ENCODE peak calls at places on chromosome 22, in seven cellular contexts. K is RKO; C is LoVo; D is Right ventricle myocardium superior; S is caudate nucleus; X is stimulated activated CD4-positive, alpha-beta T cell treated with anti-CD3 and anti-CD28 coated beads, Interleukin-15, amount 100 ng/mL, for 24 hours; F is HT-29. N is an unnamed sample.

GRCh38 chr22:47920380-47920959 is 1158.0 kb downstream of the TBC1D22A start:
- DNase-seq in K (no peak), C (no peak), D (no peak), S (no peak), X (no peak), F (no peak), N (no peak)

GRCh38 chr22:40712311-40712710 is 33.0 kb downstream of the MCHR1 start:
- DNase-seq in K (no peak), C (no peak), D (no peak), S (no peak), X (no peak), F (no peak), N (no peak)

GRCh38 chr22:46531776-46532175 is 5.6 kb downstream of the CELSR1 start:
- DNase-seq in K (no peak), C (no peak), D (no peak), S (no peak), X (no peak), F (no peak), N (no peak)

GRCh38 chr22:46484861-46485595 is 52.4 kb downstream of the CELSR1 start:
- DNase-seq in K (no peak), C (no peak), D (no peak), S (no peak), X (no peak), F (no peak), N (no peak)

GRCh38 chr22:27639180-27640086 is 162.1 kb downstream of the MN1 start:
- DNase-seq in K (no peak), C (no peak), D (no peak), S (no peak), X (no peak), F (no peak), N (no peak)

GRCh38 chr22:20238567-20239062 is 29.5 kb downstream of the RTN4R start:
- DNase-seq in K (peak; percentile 32), C (no peak), D (peak; percentile 59), S (no peak), X (peak; percentile 73), F (peak; percentile 94), N (peak; percentile 82)

GRCh38 chr22:46070722-46071450 is 79.4 kb upstream of the PPARA start:
- DNase-seq in K (peak; percentile 49), C (peak; percentile 72), D (peak; percentile 80), S (peak; percentile 90), X (peak; percentile 70), F (peak; percentile 51), N (peak; percentile 85)

GRCh38 chr22:27108425-27109114 is 451.2 kb downstream of the MIAT start:
- DNase-seq in K (no peak), C (no peak), D (peak; percentile 59), S (no peak), X (no peak), F (no peak), N (no peak)

GRCh38 chr22:39256979-39257378 is 12.2 kb upstream of the PDGFB start:
- DNase-seq in K (no peak), C (no peak), D (no peak), S (no peak), X (no peak), F (no peak), N (no peak)

GRCh38 chr22:19807914-19808872 is 46.5 kb downstream of the GNB1L start:
- DNase-seq in K (no peak), C (no peak), D (no peak), S (no peak), X (no peak), F (no peak), N (no peak)

GRCh38 chr22:36144886-36145541 is 15.5 kb downstream of the APOL3 start:
- DNase-seq in K (peak; percentile 60), C (no peak), D (peak; percentile 69), S (peak; percentile 52), X (peak; percentile 36), F (peak; percentile 54), N (peak; percentile 61)

GRCh38 chr22:25869771-25870170 is 127.8 kb downstream of the MYO18B start:
- DNase-seq in K (no peak), C (no peak), D (no peak), S (no peak), X (no peak), F (no peak), N (no peak)

GRCh38 chr22:31898911-31899310 is 45.4 kb upstream of the YWHAH start:
- DNase-seq in K (no peak), C (no peak), D (no peak), S (no peak), X (no peak), F (no peak), N (no peak)

GRCh38 chr22:23240639-23241389 is 60.5 kb downstream of the BCR start:
- DNase-seq in K (no peak), C (no peak), D (no peak), S (no peak), X (peak; percentile 54), F (peak; percentile 39), N (peak; percentile 24)

GRCh38 chr22:19898831-19899567 is 42.6 kb upstream of the COMT start:
- DNase-seq in K (no peak), C (no peak), D (no peak), S (no peak), X (no peak), F (no peak), N (no peak)

GRCh38 chr22:23281053-23281405 is 100.7 kb downstream of the BCR start:
- DNase-seq in K (no peak), C (no peak), D (no peak), S (no peak), X (no peak), F (no peak), N (no peak)

GRCh38 chr22:41231369-41231768 is 9.4 kb downstream of the CHADL start:
- DNase-seq in K (no peak), C (no peak), D (no peak), S (no peak), X (no peak), F (no peak), N (no peak)